ENCODE peak calls at places on chromosomes 13 and 19, in six cellular contexts. C, I, S, P, X and R are unnamed samples.

GRCh38 chr19:17677002-17677401 is 11.2 kb downstream of the UNC13A start:
- DNase-seq in S (no peak), X (no peak), C (no peak), P (no peak), I (no peak), R (no peak)

GRCh38 chr13:100815476-100816046 is 141.0 kb upstream of the TMTC4 start:
- DNase-seq in P (no peak), C (no peak), I (no peak), X (no peak), S (no peak), R (no peak)

GRCh38 chr19:33796164-33797100 is at the start of gene KCTD15:
- DNase-seq in X (no peak), P (no peak), I (no peak), S (no peak), C (no peak), R (peak; percentile 39)

GRCh38 chr19:31539386-31539785 is 190.2 kb upstream of the TSHZ3 start:
- DNase-seq in P (no peak), C (no peak), X (no peak), S (no peak), I (no peak), R (no peak)

GRCh38 chr13:63184693-63185092 is 1769.0 kb upstream of the PCDH20 start:
- DNase-seq in X (no peak), C (peak; percentile 15), P (no peak), I (no peak), S (peak; percentile 26), R (no peak)

GRCh38 chr13:28532226-28533048 is 37.5 kb upstream of the FLT1 start:
- DNase-seq in S (no peak), X (no peak), C (no peak), P (no peak), I (no peak), R (peak; percentile 18)

GRCh38 chr13:29255567-29255966 is 339.9 kb downstream of the SLC7A1 start:
- DNase-seq in S (no peak), X (no peak), C (no peak), P (no peak), I (no peak), R (no peak)

GRCh38 chr13:28527629-28528028 is 32.7 kb upstream of the FLT1 start:
- DNase-seq in C (no peak), S (no peak), I (no peak), X (no peak), P (no peak), R (no peak)